ENCODE peak calls at places on chromosomes 16 and 17, in four cellular contexts. One of them, this sample, is unnamed.

GRCh38 chr16:15955425-15955824 is 6.0 kb downstream of the ABCC1 start:
- DNase-seq in stimulated activated naive B cell treated with anti-CD40 and anti-IgM and Interleukin-4, amounts not matched to agents 10 μg/mL and 1 μg/mL and 100 μg/mL, for 72 hours: no peak
- DNase-seq in uterus: no peak
- DNase-seq in activated CD8-positive, alpha-beta memory T cell treated with anti-CD3 and anti-CD28 coated beads for 1 hour: no peak
- DNase-seq in this sample: no peak

GRCh38 chr17:78324391-78325075 is 35.3 kb downstream of the SOCS3 start:
- DNase-seq in stimulated activated naive B cell treated with anti-CD40 and anti-IgM and Interleukin-4, amounts not matched to agents 10 μg/mL and 1 μg/mL and 100 μg/mL, for 72 hours: peak
- DNase-seq in uterus: peak
- DNase-seq in activated CD8-positive, alpha-beta memory T cell treated with anti-CD3 and anti-CD28 coated beads for 1 hour: no peak
- DNase-seq in this sample: no peak

GRCh38 chr17:44308320-44308818 is at the start of gene RUNDC3A:
- DNase-seq in stimulated activated naive B cell treated with anti-CD40 and anti-IgM and Interleukin-4, amounts not matched to agents 10 μg/mL and 1 μg/mL and 100 μg/mL, for 72 hours: peak
- DNase-seq in uterus: peak
- DNase-seq in activated CD8-positive, alpha-beta memory T cell treated with anti-CD3 and anti-CD28 coated beads for 1 hour: peak
- DNase-seq in this sample: peak

GRCh38 chr17:835263-835662 is 53.1 kb downstream of the MRM3 start:
- DNase-seq in stimulated activated naive B cell treated with anti-CD40 and anti-IgM and Interleukin-4, amounts not matched to agents 10 μg/mL and 1 μg/mL and 100 μg/mL, for 72 hours: no peak
- DNase-seq in uterus: no peak
- DNase-seq in activated CD8-positive, alpha-beta memory T cell treated with anti-CD3 and anti-CD28 coated beads for 1 hour: no peak
- DNase-seq in this sample: no peak

GRCh38 chr16:85856585-85856984 is 42.4 kb upstream of the IRF8 start:
- DNase-seq in stimulated activated naive B cell treated with anti-CD40 and anti-IgM and Interleukin-4, amounts not matched to agents 10 μg/mL and 1 μg/mL and 100 μg/mL, for 72 hours: no peak
- DNase-seq in uterus: no peak
- DNase-seq in activated CD8-positive, alpha-beta memory T cell treated with anti-CD3 and anti-CD28 coated beads for 1 hour: no peak
- DNase-seq in this sample: no peak

GRCh38 chr17:55420776-55421178 is 858 bp downstream of the MMD start:
- DNase-seq in stimulated activated naive B cell treated with anti-CD40 and anti-IgM and Interleukin-4, amounts not matched to agents 10 μg/mL and 1 μg/mL and 100 μg/mL, for 72 hours: peak
- DNase-seq in uterus: peak
- DNase-seq in activated CD8-positive, alpha-beta memory T cell treated with anti-CD3 and anti-CD28 coated beads for 1 hour: peak
- DNase-seq in this sample: no peak

GRCh38 chr16:13186813-13187212 is 285.4 kb downstream of the SHISA9 start:
- DNase-seq in stimulated activated naive B cell treated with anti-CD40 and anti-IgM and Interleukin-4, amounts not matched to agents 10 μg/mL and 1 μg/mL and 100 μg/mL, for 72 hours: no peak
- DNase-seq in uterus: no peak
- DNase-seq in activated CD8-positive, alpha-beta memory T cell treated with anti-CD3 and anti-CD28 coated beads for 1 hour: no peak
- DNase-seq in this sample: no peak

GRCh38 chr17:50205111-50205821 is 3.8 kb upstream of the COL1A1 start:
- DNase-seq in stimulated activated naive B cell treated with anti-CD40 and anti-IgM and Interleukin-4, amounts not matched to agents 10 μg/mL and 1 μg/mL and 100 μg/mL, for 72 hours: no peak
- DNase-seq in uterus: peak
- DNase-seq in activated CD8-positive, alpha-beta memory T cell treated with anti-CD3 and anti-CD28 coated beads for 1 hour: no peak
- DNase-seq in this sample: no peak

GRCh38 chr17:66406701-66407644 is 104.6 kb downstream of the PRKCA start:
- DNase-seq in stimulated activated naive B cell treated with anti-CD40 and anti-IgM and Interleukin-4, amounts not matched to agents 10 μg/mL and 1 μg/mL and 100 μg/mL, for 72 hours: no peak
- DNase-seq in uterus: no peak
- DNase-seq in activated CD8-positive, alpha-beta memory T cell treated with anti-CD3 and anti-CD28 coated beads for 1 hour: no peak
- DNase-seq in this sample: no peak

GRCh38 chr17:27293898-27294688 is at the start of gene WSB1:
- DNase-seq in stimulated activated naive B cell treated with anti-CD40 and anti-IgM and Interleukin-4, amounts not matched to agents 10 μg/mL and 1 μg/mL and 100 μg/mL, for 72 hours: peak
- DNase-seq in uterus: peak
- DNase-seq in activated CD8-positive, alpha-beta memory T cell treated with anti-CD3 and anti-CD28 coated beads for 1 hour: peak
- DNase-seq in this sample: peak

GRCh38 chr16:85514295-85514600 is 98.9 kb upstream of the GSE1 start:
- DNase-seq in stimulated activated naive B cell treated with anti-CD40 and anti-IgM and Interleukin-4, amounts not matched to agents 10 μg/mL and 1 μg/mL and 100 μg/mL, for 72 hours: no peak
- DNase-seq in uterus: no peak
- DNase-seq in activated CD8-positive, alpha-beta memory T cell treated with anti-CD3 and anti-CD28 coated beads for 1 hour: no peak
- DNase-seq in this sample: no peak

GRCh38 chr16:84455031-84455430 is 49.4 kb downstream of the MEAK7 start:
- DNase-seq in stimulated activated naive B cell treated with anti-CD40 and anti-IgM and Interleukin-4, amounts not matched to agents 10 μg/mL and 1 μg/mL and 100 μg/mL, for 72 hours: no peak
- DNase-seq in uterus: no peak
- DNase-seq in activated CD8-positive, alpha-beta memory T cell treated with anti-CD3 and anti-CD28 coated beads for 1 hour: no peak
- DNase-seq in this sample: no peak

GRCh38 chr17:58402679-58403078 is 14.7 kb downstream of the RNF43 start:
- DNase-seq in stimulated activated naive B cell treated with anti-CD40 and anti-IgM and Interleukin-4, amounts not matched to agents 10 μg/mL and 1 μg/mL and 100 μg/mL, for 72 hours: no peak
- DNase-seq in uterus: no peak
- DNase-seq in activated CD8-positive, alpha-beta memory T cell treated with anti-CD3 and anti-CD28 coated beads for 1 hour: no peak
- DNase-seq in this sample: no peak

GRCh38 chr16:67456383-67457140 is 24.4 kb downstream of the ATP6V0D1 start:
- DNase-seq in stimulated activated naive B cell treated with anti-CD40 and anti-IgM and Interleukin-4, amounts not matched to agents 10 μg/mL and 1 μg/mL and 100 μg/mL, for 72 hours: no peak
- DNase-seq in uterus: peak
- DNase-seq in activated CD8-positive, alpha-beta memory T cell treated with anti-CD3 and anti-CD28 coated beads for 1 hour: no peak
- DNase-seq in this sample: no peak